ENCODE peak calls at places on chromosomes 4 and X, in four cellular contexts. M is CD8-positive, alpha-beta T cell; P is mucosa of descending colon; D is left colon. S is an unnamed sample.

GRCh38 chr4:8209176-8209874 is 10.2 kb downstream of the SH3TC1 start:
- ATAC-seq in M (no peak), P (no peak), D (no peak), S (no peak)

GRCh38 chr4:28014469-28014868 is 1153.8 kb downstream of the STIM2 start:
- ATAC-seq in M (no peak), P (no peak), D (no peak), S (no peak)

GRCh38 chr4:83013420-83013867 is 2.8 kb upstream of the LIN54 start:
- ATAC-seq in M (no peak), P (no peak), D (no peak), S (no peak)

GRCh38 chr4:153976954-153977353 is 188.1 kb upstream of the SFRP2 start:
- ATAC-seq in M (no peak), P (no peak), D (no peak), S (no peak)

GRCh38 chr4:98722000-98722399 is 63.6 kb upstream of the TSPAN5 start:
- ATAC-seq in M (no peak), P (no peak), D (no peak), S (no peak)

GRCh38 chr4:108219998-108220397 is 51.3 kb upstream of the LEF1 start:
- ATAC-seq in M (no peak), P (no peak), D (no peak), S (no peak)

GRCh38 chr4:71784569-71785197 is 804 bp upstream of the GC start:
- ATAC-seq in M (no peak), P (no peak), D (no peak), S (no peak)

GRCh38 chr4:61950625-61951024 is 750.5 kb downstream of the ADGRL3 start:
- ATAC-seq in M (no peak), P (no peak), D (no peak), S (no peak)

GRCh38 chrX:10619311-10620015 is 922 bp downstream of the MID1 start:
- ATAC-seq in M (no peak), P (peak; percentile 69), D (peak; percentile 77), S (no peak)

GRCh38 chr4:8534601-8535000 is 45.6 kb upstream of the GPR78 start:
- ATAC-seq in M (no peak), P (no peak), D (no peak), S (peak; percentile 14)

GRCh38 chr4:87078987-87079469 is 141.4 kb downstream of the KLHL8 start:
- ATAC-seq in M (no peak), P (peak; percentile 48), D (peak; percentile 61), S (peak; percentile 63)

GRCh38 chr4:33577798-33578197 is 2666.5 kb downstream of the ARAP2 start:
- ATAC-seq in M (no peak), P (no peak), D (no peak), S (no peak)

GRCh38 chrX:136199365-136199764 is 51.8 kb downstream of the MAP7D3 start:
- ATAC-seq in M (no peak), P (no peak), D (no peak), S (peak; percentile 33)

GRCh38 chr4:25448379-25449109 is 71.5 kb downstream of the ANAPC4 start:
- ATAC-seq in M (no peak), P (no peak), D (no peak), S (no peak)

S was measured in esophagus mucosa.